ENCODE peak calls at places on chromosome 3, in nine cellular contexts. One of them, this sample, is unnamed.

GRCh38 chr3:41198046-41198445 is 1.3 kb upstream of the CTNNB1 start:
- DNase-seq in naive thymus-derived CD4-positive, alpha-beta T cell: no peak
- DNase-seq in trophoblast cell: no peak
- DNase-seq in breast epithelium: no peak
- DNase-seq in activated CD4-positive, alpha-beta T cell treated with anti-CD3 and anti-CD28 coated beads, Interleukin-2, amount 50 U/mL, for 1 hour: no peak
- DNase-seq in mammary epithelial cell: no peak
- DNase-seq in midbrain: no peak
- DNase-seq in ACHN: no peak
- DNase-seq in kidney: no peak
- DNase-seq in this sample: no peak

GRCh38 chr3:13716540-13717221 is 163.2 kb downstream of the WNT7A start:
- DNase-seq in naive thymus-derived CD4-positive, alpha-beta T cell: no peak
- DNase-seq in trophoblast cell: no peak
- DNase-seq in breast epithelium: peak
- DNase-seq in activated CD4-positive, alpha-beta T cell treated with anti-CD3 and anti-CD28 coated beads, Interleukin-2, amount 50 U/mL, for 1 hour: no peak
- DNase-seq in mammary epithelial cell: no peak
- DNase-seq in midbrain: no peak
- DNase-seq in ACHN: no peak
- DNase-seq in kidney: peak
- DNase-seq in this sample: no peak

GRCh38 chr3:184954251-184954650 is 142.3 kb downstream of the VPS8 start:
- DNase-seq in naive thymus-derived CD4-positive, alpha-beta T cell: no peak
- DNase-seq in trophoblast cell: no peak
- DNase-seq in breast epithelium: no peak
- DNase-seq in activated CD4-positive, alpha-beta T cell treated with anti-CD3 and anti-CD28 coated beads, Interleukin-2, amount 50 U/mL, for 1 hour: no peak
- DNase-seq in mammary epithelial cell: no peak
- DNase-seq in midbrain: no peak
- DNase-seq in ACHN: no peak
- DNase-seq in kidney: no peak
- DNase-seq in this sample: no peak

GRCh38 chr3:14371573-14372474 is 30.6 kb upstream of the SLC6A6 start:
- DNase-seq in naive thymus-derived CD4-positive, alpha-beta T cell: no peak
- DNase-seq in trophoblast cell: peak
- DNase-seq in breast epithelium: peak
- DNase-seq in activated CD4-positive, alpha-beta T cell treated with anti-CD3 and anti-CD28 coated beads, Interleukin-2, amount 50 U/mL, for 1 hour: no peak
- DNase-seq in mammary epithelial cell: peak
- DNase-seq in midbrain: no peak
- DNase-seq in ACHN: peak
- DNase-seq in kidney: peak
- DNase-seq in this sample: peak

GRCh38 chr3:111729087-111729846 is 129.8 kb upstream of the PHLDB2 start:
- DNase-seq in naive thymus-derived CD4-positive, alpha-beta T cell: no peak
- DNase-seq in trophoblast cell: no peak
- DNase-seq in breast epithelium: no peak
- DNase-seq in activated CD4-positive, alpha-beta T cell treated with anti-CD3 and anti-CD28 coated beads, Interleukin-2, amount 50 U/mL, for 1 hour: no peak
- DNase-seq in mammary epithelial cell: peak
- DNase-seq in midbrain: no peak
- DNase-seq in ACHN: no peak
- DNase-seq in kidney: peak
- DNase-seq in this sample: no peak

GRCh38 chr3:15345051-15345607 is 12.7 kb upstream of the SH3BP5 start:
- DNase-seq in naive thymus-derived CD4-positive, alpha-beta T cell: no peak
- DNase-seq in trophoblast cell: no peak
- DNase-seq in breast epithelium: no peak
- DNase-seq in activated CD4-positive, alpha-beta T cell treated with anti-CD3 and anti-CD28 coated beads, Interleukin-2, amount 50 U/mL, for 1 hour: no peak
- DNase-seq in mammary epithelial cell: no peak
- DNase-seq in midbrain: no peak
- DNase-seq in ACHN: no peak
- DNase-seq in kidney: no peak
- DNase-seq in this sample: peak

GRCh38 chr3:81308296-81308695 is 453.1 kb downstream of the GBE1 start:
- DNase-seq in naive thymus-derived CD4-positive, alpha-beta T cell: no peak
- DNase-seq in trophoblast cell: no peak
- DNase-seq in breast epithelium: no peak
- DNase-seq in activated CD4-positive, alpha-beta T cell treated with anti-CD3 and anti-CD28 coated beads, Interleukin-2, amount 50 U/mL, for 1 hour: no peak
- DNase-seq in mammary epithelial cell: no peak
- DNase-seq in midbrain: no peak
- DNase-seq in ACHN: no peak
- DNase-seq in kidney: no peak
- DNase-seq in this sample: no peak

GRCh38 chr3:115699741-115700140 is 76.4 kb downstream of the GAP43 start:
- DNase-seq in naive thymus-derived CD4-positive, alpha-beta T cell: no peak
- DNase-seq in trophoblast cell: no peak
- DNase-seq in breast epithelium: no peak
- DNase-seq in activated CD4-positive, alpha-beta T cell treated with anti-CD3 and anti-CD28 coated beads, Interleukin-2, amount 50 U/mL, for 1 hour: no peak
- DNase-seq in mammary epithelial cell: no peak
- DNase-seq in midbrain: no peak
- DNase-seq in ACHN: no peak
- DNase-seq in kidney: no peak
- DNase-seq in this sample: no peak

GRCh38 chr3:189787622-189788021 is 156.4 kb downstream of the TP63 start:
- DNase-seq in naive thymus-derived CD4-positive, alpha-beta T cell: no peak
- DNase-seq in trophoblast cell: no peak
- DNase-seq in breast epithelium: no peak
- DNase-seq in activated CD4-positive, alpha-beta T cell treated with anti-CD3 and anti-CD28 coated beads, Interleukin-2, amount 50 U/mL, for 1 hour: no peak
- DNase-seq in mammary epithelial cell: peak
- DNase-seq in midbrain: no peak
- DNase-seq in ACHN: no peak
- DNase-seq in kidney: no peak
- DNase-seq in this sample: no peak

GRCh38 chr3:133464573-133464972 is 64.7 kb downstream of the BFSP2 start:
- DNase-seq in naive thymus-derived CD4-positive, alpha-beta T cell: no peak
- DNase-seq in trophoblast cell: no peak
- DNase-seq in breast epithelium: no peak
- DNase-seq in activated CD4-positive, alpha-beta T cell treated with anti-CD3 and anti-CD28 coated beads, Interleukin-2, amount 50 U/mL, for 1 hour: no peak
- DNase-seq in mammary epithelial cell: peak
- DNase-seq in midbrain: no peak
- DNase-seq in ACHN: peak
- DNase-seq in kidney: no peak
- DNase-seq in this sample: peak